ENCODE peak calls at places on chromosomes 12 and 14, in eight cellular contexts. One of them, this sample, is unnamed.

GRCh38 chr14:54902143-54902520 is 494 bp downstream of the GCH1 start:
- DNase-seq in adipocyte: peak; percentile 85
- DNase-seq in tibial artery: peak; percentile 81
- DNase-seq in bronchial epithelial cell: peak; percentile 36
- DNase-seq in stimulated activated effector memory CD8-positive, alpha-beta T cell treated with anti-CD3 and anti-CD28 coated beads, Interleukin-12 subunit alpha, Interleukin-12 subunit beta, amount 100 ng/mL, for 72 hours: peak; percentile 89
- DNase-seq in 8988T: no peak
- DNase-seq in naive B cell: peak; percentile 70
- DNase-seq in CD4-positive, alpha-beta T cell: peak; percentile 78
- DNase-seq in this sample: peak; percentile 64

GRCh38 chr14:103073367-103073875 is 10.6 kb upstream of the LBHD2 start:
- DNase-seq in CD4-positive, alpha-beta T cell: no peak
- DNase-seq in adipocyte: no peak
- DNase-seq in tibial artery: no peak
- DNase-seq in stimulated activated effector memory CD8-positive, alpha-beta T cell treated with anti-CD3 and anti-CD28 coated beads, Interleukin-12 subunit alpha, Interleukin-12 subunit beta, amount 100 ng/mL, for 72 hours: no peak
- DNase-seq in bronchial epithelial cell: no peak
- DNase-seq in naive B cell: no peak
- DNase-seq in 8988T: no peak
- DNase-seq in this sample: no peak

GRCh38 chr12:12592930-12593329 is 18.7 kb upstream of the CREBL2 start:
- DNase-seq in 8988T: peak; percentile 18
- DNase-seq in bronchial epithelial cell: peak; percentile 52
- DNase-seq in CD4-positive, alpha-beta T cell: no peak
- DNase-seq in adipocyte: peak; percentile 31
- DNase-seq in naive B cell: no peak
- DNase-seq in stimulated activated effector memory CD8-positive, alpha-beta T cell treated with anti-CD3 and anti-CD28 coated beads, Interleukin-12 subunit alpha, Interleukin-12 subunit beta, amount 100 ng/mL, for 72 hours: no peak
- DNase-seq in tibial artery: no peak
- DNase-seq in this sample: no peak

GRCh38 chr12:2311001-2311778 is 258.4 kb downstream of the CACNA1C start:
- DNase-seq in adipocyte: peak; percentile 86
- DNase-seq in naive B cell: no peak
- DNase-seq in 8988T: no peak
- DNase-seq in CD4-positive, alpha-beta T cell: no peak
- DNase-seq in bronchial epithelial cell: no peak
- DNase-seq in stimulated activated effector memory CD8-positive, alpha-beta T cell treated with anti-CD3 and anti-CD28 coated beads, Interleukin-12 subunit alpha, Interleukin-12 subunit beta, amount 100 ng/mL, for 72 hours: no peak
- DNase-seq in tibial artery: no peak
- DNase-seq in this sample: no peak

GRCh38 chr12:50282581-50283229 is 615 bp downstream of the LIMA1 start:
- DNase-seq in adipocyte: peak; percentile 43
- DNase-seq in stimulated activated effector memory CD8-positive, alpha-beta T cell treated with anti-CD3 and anti-CD28 coated beads, Interleukin-12 subunit alpha, Interleukin-12 subunit beta, amount 100 ng/mL, for 72 hours: no peak
- DNase-seq in 8988T: no peak
- DNase-seq in naive B cell: no peak
- DNase-seq in tibial artery: no peak
- DNase-seq in CD4-positive, alpha-beta T cell: no peak
- DNase-seq in bronchial epithelial cell: peak; percentile 37
- DNase-seq in this sample: no peak

GRCh38 chr12:116381744-116382455 is 104.4 kb upstream of the MED13L start:
- DNase-seq in 8988T: peak; percentile 61
- DNase-seq in CD4-positive, alpha-beta T cell: no peak
- DNase-seq in tibial artery: peak; percentile 57
- DNase-seq in naive B cell: no peak
- DNase-seq in adipocyte: peak; percentile 93
- DNase-seq in bronchial epithelial cell: peak; percentile 56
- DNase-seq in stimulated activated effector memory CD8-positive, alpha-beta T cell treated with anti-CD3 and anti-CD28 coated beads, Interleukin-12 subunit alpha, Interleukin-12 subunit beta, amount 100 ng/mL, for 72 hours: no peak
- DNase-seq in this sample: no peak

GRCh38 chr14:95200404-95200803 is 43.1 kb upstream of the DICER1 start:
- DNase-seq in naive B cell: no peak
- DNase-seq in CD4-positive, alpha-beta T cell: no peak
- DNase-seq in tibial artery: no peak
- DNase-seq in 8988T: no peak
- DNase-seq in stimulated activated effector memory CD8-positive, alpha-beta T cell treated with anti-CD3 and anti-CD28 coated beads, Interleukin-12 subunit alpha, Interleukin-12 subunit beta, amount 100 ng/mL, for 72 hours: no peak
- DNase-seq in bronchial epithelial cell: no peak
- DNase-seq in adipocyte: no peak
- DNase-seq in this sample: no peak

GRCh38 chr14:63624701-63625100 is 17.0 kb downstream of the WDR89 start:
- DNase-seq in CD4-positive, alpha-beta T cell: no peak
- DNase-seq in adipocyte: no peak
- DNase-seq in bronchial epithelial cell: no peak
- DNase-seq in 8988T: no peak
- DNase-seq in naive B cell: no peak
- DNase-seq in stimulated activated effector memory CD8-positive, alpha-beta T cell treated with anti-CD3 and anti-CD28 coated beads, Interleukin-12 subunit alpha, Interleukin-12 subunit beta, amount 100 ng/mL, for 72 hours: no peak
- DNase-seq in tibial artery: no peak
- DNase-seq in this sample: no peak

GRCh38 chr12:3077572-3078081 is 448 bp downstream of the TSPAN9 start:
- DNase-seq in bronchial epithelial cell: no peak
- DNase-seq in 8988T: no peak
- DNase-seq in CD4-positive, alpha-beta T cell: no peak
- DNase-seq in adipocyte: peak; percentile 67
- DNase-seq in stimulated activated effector memory CD8-positive, alpha-beta T cell treated with anti-CD3 and anti-CD28 coated beads, Interleukin-12 subunit alpha, Interleukin-12 subunit beta, amount 100 ng/mL, for 72 hours: peak; percentile 50
- DNase-seq in naive B cell: peak; percentile 7
- DNase-seq in tibial artery: peak; percentile 72
- DNase-seq in this sample: no peak

GRCh38 chr12:122079038-122079531 is 529 bp downstream of the MLXIP start:
- DNase-seq in CD4-positive, alpha-beta T cell: no peak
- DNase-seq in stimulated activated effector memory CD8-positive, alpha-beta T cell treated with anti-CD3 and anti-CD28 coated beads, Interleukin-12 subunit alpha, Interleukin-12 subunit beta, amount 100 ng/mL, for 72 hours: peak; percentile 71
- DNase-seq in adipocyte: peak; percentile 60
- DNase-seq in naive B cell: no peak
- DNase-seq in 8988T: no peak
- DNase-seq in bronchial epithelial cell: no peak
- DNase-seq in tibial artery: peak; percentile 68
- DNase-seq in this sample: no peak

GRCh38 chr12:88113871-88114270 is 28.0 kb downstream of the CEP290 start:
- DNase-seq in stimulated activated effector memory CD8-positive, alpha-beta T cell treated with anti-CD3 and anti-CD28 coated beads, Interleukin-12 subunit alpha, Interleukin-12 subunit beta, amount 100 ng/mL, for 72 hours: no peak
- DNase-seq in 8988T: no peak
- DNase-seq in adipocyte: peak; percentile 56
- DNase-seq in CD4-positive, alpha-beta T cell: no peak
- DNase-seq in tibial artery: no peak
- DNase-seq in bronchial epithelial cell: no peak
- DNase-seq in naive B cell: no peak
- DNase-seq in this sample: no peak